ENCODE peak calls at places on chromosome 20, in six cellular contexts. B is activated CD8-positive, alpha-beta T cell treated with anti-CD3 and anti-CD28 coated beads for 36 hours; U is Peyer's patch; Z is nephron progenitor cell; I is cardiac fibroblast; Q is Caco-2. A is an unnamed sample.

GRCh38 chr20:20759132-20759531 is 46.7 kb upstream of the RALGAPA2 start:
- DNase-seq in B (no peak), U (no peak), Z (no peak), I (no peak), Q (no peak), A (no peak)

GRCh38 chr20:17655865-17656489 is 26.1 kb downstream of the RRBP1 start:
- DNase-seq in B (peak), U (no peak), Z (no peak), I (no peak), Q (no peak), A (no peak)

GRCh38 chr20:11849976-11850670 is 67.6 kb upstream of the BTBD3 start:
- DNase-seq in B (no peak), U (no peak), Z (no peak), I (peak), Q (no peak), A (no peak)

GRCh38 chr20:20417891-20418676 is 50.2 kb downstream of the INSM1 start:
- DNase-seq in B (no peak), U (peak), Z (no peak), I (no peak), Q (no peak), A (no peak)

GRCh38 chr20:16518068-16518783 is 55.0 kb downstream of the KIF16B start:
- DNase-seq in B (peak), U (no peak), Z (peak), I (peak), Q (peak), A (peak)

GRCh38 chr20:43426172-43426571 is 31.5 kb upstream of the SRSF6 start:
- DNase-seq in B (no peak), U (no peak), Z (no peak), I (no peak), Q (no peak), A (no peak)

GRCh38 chr20:61186771-61187170 is 65.3 kb upstream of the CDH4 start:
- DNase-seq in B (no peak), U (no peak), Z (no peak), I (peak), Q (no peak), A (no peak)

GRCh38 chr20:38303908-38304379 is at the start of gene BPI:
- DNase-seq in B (peak), U (no peak), Z (no peak), I (no peak), Q (no peak), A (no peak)

GRCh38 chr20:41174373-41174772 is 37.0 kb downstream of the PLCG1 start:
- DNase-seq in B (no peak), U (peak), Z (no peak), I (no peak), Q (no peak), A (no peak)

GRCh38 chr20:1951436-1952115 is 42.3 kb downstream of the PDYN start:
- DNase-seq in B (no peak), U (no peak), Z (no peak), I (no peak), Q (no peak), A (no peak)

GRCh38 chr20:38725959-38726848 is 1.9 kb downstream of the SLC32A1 start:
- DNase-seq in B (peak), U (peak), Z (peak), I (peak), Q (peak), A (peak)

GRCh38 chr20:35788796-35789195 is 17.0 kb downstream of the PHF20 start:
- DNase-seq in B (no peak), U (no peak), Z (no peak), I (no peak), Q (no peak), A (no peak)

GRCh38 chr20:59564943-59565342 is 39.4 kb upstream of the PHACTR3 start:
- DNase-seq in B (no peak), U (no peak), Z (no peak), I (no peak), Q (no peak), A (no peak)

GRCh38 chr20:23150304-23151007 is 64.3 kb upstream of the CD93 start:
- DNase-seq in B (no peak), U (no peak), Z (no peak), I (no peak), Q (no peak), A (no peak)

GRCh38 chr20:48298851-48299484 is 513.7 kb upstream of the SULF2 start:
- DNase-seq in B (no peak), U (no peak), Z (no peak), I (peak), Q (no peak), A (no peak)

GRCh38 chr20:45611054-45611453 is 18.5 kb upstream of the WFDC10A start:
- DNase-seq in B (peak), U (no peak), Z (peak), I (peak), Q (no peak), A (no peak)

GRCh38 chr20:10171864-10172751 is 46.5 kb upstream of the SNAP25 start:
- DNase-seq in B (peak), U (no peak), Z (peak), I (peak), Q (peak), A (no peak)

GRCh38 chr20:49043000-49043399 is 3.1 kb upstream of the CSE1L start:
- DNase-seq in B (no peak), U (no peak), Z (no peak), I (no peak), Q (no peak), A (no peak)

GRCh38 chr20:64188682-64189529 is 24.7 kb downstream of the MYT1 start:
- DNase-seq in B (no peak), U (no peak), Z (no peak), I (peak), Q (peak), A (no peak)

GRCh38 chr20:17590245-17590644 is 20.4 kb downstream of the DSTN start:
- DNase-seq in B (no peak), U (no peak), Z (no peak), I (no peak), Q (no peak), A (no peak)

GRCh38 chr20:17226410-17227198 is at the start of gene PCSK2:
- DNase-seq in B (no peak), U (no peak), Z (peak), I (peak), Q (no peak), A (peak)

GRCh38 chr20:59735917-59736316 is 131.6 kb downstream of the PHACTR3 start:
- DNase-seq in B (no peak), U (no peak), Z (no peak), I (no peak), Q (no peak), A (no peak)

GRCh38 chr20:2086177-2086979 is 15.2 kb upstream of the STK35 start:
- DNase-seq in B (no peak), U (no peak), Z (no peak), I (peak), Q (no peak), A (no peak)

GRCh38 chr20:48921883-48922867 is 664 bp downstream of the ARFGEF2 start:
- DNase-seq in B (no peak), U (no peak), Z (no peak), I (peak), Q (peak), A (no peak)

GRCh38 chr20:16228722-16229121 is 344.5 kb downstream of the KIF16B start:
- DNase-seq in B (no peak), U (no peak), Z (no peak), I (no peak), Q (no peak), A (no peak)

GRCh38 chr20:62805365-62805710 is 703 bp downstream of the OGFR start:
- DNase-seq in B (peak), U (no peak), Z (peak), I (no peak), Q (peak), A (no peak)
- TF ChIP-seq CTCF in B (no peak), U (no peak), Z (no peak), I (no peak), Q (peak), A (no peak)

GRCh38 chr20:37282558-37282957 is 6.9 kb upstream of the MANBAL start:
- DNase-seq in B (no peak), U (no peak), Z (no peak), I (peak), Q (peak), A (no peak)
- TF ChIP-seq CTCF in B (no peak), U (peak), Z (no peak), I (peak), Q (peak), A (no peak)

GRCh38 chr20:31758521-31758920 is 19.4 kb downstream of the TPX2 start:
- DNase-seq in B (no peak), U (no peak), Z (no peak), I (no peak), Q (no peak), A (no peak)
- TF ChIP-seq CTCF in B (no peak), U (no peak), Z (no peak), I (no peak), Q (no peak), A (no peak)

DNA sequence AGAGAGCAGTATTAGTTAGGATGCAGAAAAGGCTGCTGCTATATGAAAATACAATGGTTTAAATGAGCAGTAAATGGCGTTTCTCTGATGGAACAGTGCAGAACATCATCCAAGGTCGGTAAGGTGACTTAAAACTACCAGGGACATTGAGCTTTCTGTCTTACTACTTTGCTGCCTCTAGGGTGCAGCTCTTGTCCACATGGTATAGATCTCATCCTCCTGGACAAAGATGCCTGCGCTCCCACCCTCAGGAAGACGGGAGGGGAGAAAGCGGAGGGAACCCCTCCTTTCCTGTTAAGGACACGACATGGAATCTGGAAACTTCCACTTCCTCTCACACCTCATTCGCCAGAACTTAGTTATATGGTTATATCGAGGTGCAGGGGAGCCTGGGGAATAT is 224.4 kb upstream of the TSHZ2 start:
- DNase-seq in B (no peak), U (no peak), Z (peak), I (peak), Q (peak), A (no peak)
- TF ChIP-seq CTCF in B (no peak), U (no peak), Z (peak), I (no peak), Q (peak), A (peak)

GRCh38 chr20:46837083-46837482 is 57.6 kb upstream of the EYA2 start:
- DNase-seq in B (no peak), U (no peak), Z (no peak), I (no peak), Q (no peak), A (no peak)

GRCh38 chr20:46844965-46845364 is 49.7 kb upstream of the EYA2 start:
- DNase-seq in B (no peak), U (no peak), Z (no peak), I (no peak), Q (no peak), A (no peak)

GRCh38 chr20:46838002-46838401 is 56.6 kb upstream of the EYA2 start:
- DNase-seq in B (no peak), U (no peak), Z (no peak), I (no peak), Q (peak), A (no peak)

GRCh38 chr20:46835418-46835817 is 59.2 kb upstream of the EYA2 start:
- DNase-seq in B (no peak), U (no peak), Z (no peak), I (no peak), Q (no peak), A (no peak)

GRCh38 chr20:46840054-46840729 is 54.5 kb upstream of the EYA2 start:
- DNase-seq in B (no peak), U (no peak), Z (no peak), I (no peak), Q (no peak), A (no peak)
- TF ChIP-seq CTCF in B (no peak), U (no peak), Z (no peak), I (no peak), Q (no peak), A (no peak)

GRCh38 chr20:34676642-34677373 is at the start of gene PIGU:
- DNase-seq in B (peak), U (peak), Z (peak), I (peak), Q (peak), A (peak)
- TF ChIP-seq CTCF in B (no peak), U (peak), Z (no peak), I (no peak), Q (peak), A (no peak)

A was measured in GM10248.